ENCODE peak calls at places on chromosome 9, in five cellular contexts. Z is HepG2, W is K562, A is DND-41, K is GM23248. U is an unnamed sample.

GRCh38 chr9:18531127-18531526 is 57.2 kb downstream of the ADAMTSL1 start:
- DNase-seq in A (no peak), W (no peak), Z (no peak), K (no peak), U (no peak)

GRCh38 chr9:16806674-16807073 is 63.8 kb downstream of the BNC2 start:
- DNase-seq in Z (no peak), A (no peak), W (no peak), K (no peak), U (no peak)

GRCh38 chr9:10605388-10605787 is 7.4 kb downstream of the PTPRD start:
- DNase-seq in Z (no peak), A (no peak), W (no peak), K (no peak), U (no peak)

GRCh38 chr9:107969141-107969540 is 479.6 kb upstream of the KLF4 start:
- DNase-seq in K (no peak), Z (no peak), A (no peak), W (no peak), U (no peak)

GRCh38 chr9:135342206-135343130 is 137.1 kb upstream of the PPP1R26 start:
- DNase-seq in Z (no peak), W (no peak), K (no peak), A (no peak), U (no peak)

GRCh38 chr9:35862328-35862727 is 7.9 kb downstream of the OR13J1 start:
- DNase-seq in W (no peak), Z (no peak), A (no peak), K (no peak), U (no peak)

GRCh38 chr9:88322906-88323566 is 65.2 kb upstream of the SPIN1 start:
- DNase-seq in K (peak), Z (no peak), A (peak), W (no peak), U (no peak)

GRCh38 chr9:76581752-76582151 is 122.8 kb downstream of the GCNT1 start:
- DNase-seq in A (no peak), Z (no peak), W (no peak), K (no peak), U (peak)

GRCh38 chr9:18115131-18115530 is 358.8 kb upstream of the ADAMTSL1 start:
- DNase-seq in Z (no peak), W (no peak), A (no peak), K (peak), U (no peak)

GRCh38 chr9:76399831-76400230 is 5.6 kb upstream of the RFK start:
- DNase-seq in K (no peak), W (no peak), Z (no peak), A (no peak), U (no peak)

GRCh38 chr9:76873056-76873792 is 32.7 kb downstream of the PRUNE2 start:
- DNase-seq in W (no peak), A (no peak), Z (no peak), K (peak), U (no peak)

GRCh38 chr9:35675204-35675603 is 1.5 kb downstream of the CA9 start:
- DNase-seq in W (no peak), A (no peak), Z (no peak), K (no peak), U (no peak)

GRCh38 chr9:69822091-69822750 is 1.6 kb downstream of the CFAP95 start:
- DNase-seq in W (no peak), Z (no peak), A (no peak), K (peak), U (no peak)

GRCh38 chr9:133035669-133036068 is 4.9 kb downstream of the GTF3C5 start:
- DNase-seq in K (no peak), Z (no peak), W (no peak), A (no peak), U (no peak)

GRCh38 chr9:108108290-108108689 is 618.7 kb upstream of the KLF4 start:
- DNase-seq in Z (no peak), W (peak), A (no peak), K (no peak), U (no peak)

DNA sequence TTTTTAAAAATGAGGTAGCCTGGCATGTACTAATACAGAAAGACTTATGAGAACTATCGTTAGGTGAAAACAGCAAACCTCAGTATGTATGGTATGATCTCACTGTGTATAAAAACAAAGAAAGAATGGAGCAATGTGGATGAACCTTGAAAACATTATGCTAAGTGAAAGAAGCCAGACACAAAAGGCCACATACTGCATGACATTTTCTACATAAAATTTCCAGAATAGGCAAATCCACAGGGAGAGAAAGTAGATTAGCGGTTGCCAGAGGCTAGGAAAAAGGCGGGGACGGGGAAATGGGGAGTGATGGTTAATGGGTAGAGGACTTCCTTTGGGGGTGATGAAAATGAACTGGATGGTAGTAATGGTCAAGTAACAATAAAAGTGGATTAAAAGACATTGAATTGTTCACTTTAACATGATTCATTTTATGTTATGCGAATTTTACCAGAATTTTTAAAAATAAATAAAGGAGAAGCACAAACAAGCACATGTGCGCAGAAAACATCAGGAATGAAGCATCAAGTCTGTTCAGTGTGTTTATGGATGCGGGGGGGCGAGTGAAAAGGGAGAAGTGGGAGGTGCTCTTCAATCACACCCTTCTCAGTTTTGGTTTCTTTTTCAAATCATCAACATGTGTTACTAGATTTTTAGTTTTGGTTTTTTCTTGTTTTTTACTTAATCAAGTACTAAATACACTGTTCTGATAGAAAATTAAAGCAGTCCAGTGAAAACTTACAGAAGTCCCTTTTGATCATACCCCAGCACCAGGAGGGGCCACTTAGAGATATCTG is 16.3 kb downstream of the ROR2 start:
- DNase-seq in K (peak), W (peak), Z (no peak), A (no peak), U (no peak)
- H3K4me3 ChIP-seq in K (peak), W (no peak), Z (no peak), A (no peak), U (no peak)

DNA sequence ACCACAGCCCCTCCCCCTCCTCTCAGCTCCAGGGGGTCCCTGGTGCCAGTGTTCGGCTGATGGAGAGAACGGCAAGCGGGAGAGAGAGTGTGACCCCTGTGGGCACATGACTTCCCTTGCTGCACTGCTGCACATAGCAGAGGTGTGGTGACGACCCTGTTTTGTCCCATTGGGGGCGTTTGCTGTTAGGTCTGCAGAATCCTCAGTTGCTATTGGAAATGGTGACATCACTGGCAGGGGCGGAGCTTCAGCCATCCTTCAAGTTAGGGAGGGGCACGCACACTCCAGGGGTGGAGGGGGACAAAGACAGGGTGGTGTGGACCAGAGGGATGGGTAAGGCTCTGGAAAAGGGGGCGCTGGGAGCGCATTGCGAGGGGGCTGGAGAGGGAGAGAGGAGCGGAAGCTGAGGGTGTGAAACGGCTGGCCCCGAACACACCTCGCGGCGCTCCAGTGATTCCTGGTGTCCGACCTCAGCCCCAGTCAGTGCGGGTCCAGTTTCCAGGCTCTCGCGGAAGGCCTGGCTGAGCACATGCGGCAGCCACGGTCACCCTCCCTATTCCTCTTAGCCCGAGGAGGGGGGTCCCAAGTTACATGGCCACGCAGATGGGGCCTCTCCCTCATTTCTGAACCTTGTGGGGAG is 776 bp upstream of the GRIN1 start:
- DNase-seq in K (no peak), Z (no peak), A (peak), W (peak), U (no peak)
- TF ChIP-seq EZH2 in K (no peak), Z (no peak), A (no peak), W (no peak), U (no peak)

GRCh38 chr9:105503873-105504272 is 54.1 kb upstream of the FKTN start:
- DNase-seq in A (no peak), Z (no peak), W (peak), K (peak), U (no peak)
- H3K4me3 ChIP-seq in A (no peak), Z (no peak), W (no peak), K (no peak), U (no peak)

GRCh38 chr9:89604463-89605180 is at the start of gene GADD45G:
- DNase-seq in Z (no peak), A (peak), K (peak), W (peak), U (peak)
- TF ChIP-seq EZH2 in Z (no peak), A (no peak), K (no peak), W (no peak), U (no peak)

U was measured in hepatocyte.